ENCODE peak calls at places on chromosomes 11 and 22, in eight cellular contexts. A is PC-3, N is A549, L is prostate gland, Y is PC-9, T is ovary, E is fibroblast of lung, P is colonic mucosa. D is an unnamed sample.

GRCh38 chr11:106482920-106483761 is 405.7 kb downstream of the AASDHPPT start:
- DNase-seq in E (peak; percentile 89), P (no peak), N (no peak), A (peak; percentile 89), T (no peak), L (no peak), Y (no peak), D (peak; percentile 76)

GRCh38 chr22:37501176-37501609 is 15.0 kb upstream of the MFNG start:
- DNase-seq in Y (no peak), A (no peak), E (no peak), L (no peak), N (peak; percentile 60), T (peak; percentile 51), P (peak; percentile 53), D (no peak)

GRCh38 chr11:63939351-63939920 is 634 bp downstream of the NAA40 start:
- DNase-seq in Y (no peak), P (peak; percentile 46), A (peak; percentile 37), T (no peak), L (no peak), N (no peak), E (peak; percentile 25), D (no peak)

GRCh38 chr11:1207451-1208360 is 15.2 kb upstream of the MUC5B start:
- DNase-seq in P (peak; percentile 16), T (no peak), N (no peak), Y (no peak), L (no peak), E (no peak), A (no peak), D (no peak)

GRCh38 chr11:81394324-81394723 is 1339.3 kb downstream of the FAM181B start:
- DNase-seq in E (no peak), A (no peak), L (no peak), N (no peak), P (no peak), Y (no peak), T (no peak), D (no peak)

GRCh38 chr11:11476971-11477645 is 124.1 kb upstream of the CSNK2A3 start:
- DNase-seq in P (no peak), N (no peak), L (no peak), E (no peak), Y (no peak), T (no peak), A (no peak), D (no peak)

GRCh38 chr11:16825091-16825490 is 86.6 kb downstream of the C11orf58 start:
- DNase-seq in Y (no peak), P (no peak), L (no peak), N (no peak), E (no peak), T (no peak), A (no peak), D (no peak)

GRCh38 chr22:24803064-24803542 is 2.9 kb upstream of the SGSM1 start:
- DNase-seq in P (peak; percentile 83), N (peak; percentile 53), T (peak; percentile 53), Y (peak; percentile 35), L (no peak), A (peak; percentile 67), E (peak; percentile 29), D (no peak)

GRCh38 chr22:33350961-33351360 is 292.8 kb upstream of the SYN3 start:
- DNase-seq in Y (no peak), E (no peak), A (no peak), L (no peak), N (no peak), P (no peak), T (no peak), D (no peak)

GRCh38 chr11:125398475-125398874 is 97.6 kb downstream of the FEZ1 start:
- DNase-seq in Y (no peak), E (no peak), L (no peak), N (no peak), A (no peak), T (no peak), P (no peak), D (no peak)

GRCh38 chr11:13261600-13262061 is 16.0 kb upstream of the BMAL1 start:
- DNase-seq in P (no peak), Y (no peak), N (peak; percentile 84), E (peak; percentile 80), L (no peak), T (no peak), A (peak; percentile 92), D (no peak)

GRCh38 chr11:128892866-128893565 is 1.9 kb downstream of the KCNJ5 start:
- DNase-seq in Y (no peak), P (no peak), N (no peak), E (no peak), A (no peak), L (no peak), T (no peak), D (no peak)

GRCh38 chr22:42747701-42748513 is 27.2 kb upstream of the A4GALT start:
- DNase-seq in N (no peak), P (no peak), T (no peak), A (no peak), L (no peak), E (peak; percentile 77), Y (no peak), D (no peak)

GRCh38 chr22:39296981-39297489 is 22.4 kb downstream of the RPL3 start:
- DNase-seq in Y (peak; percentile 42), L (no peak), P (no peak), N (no peak), E (no peak), T (no peak), A (no peak), D (no peak)

GRCh38 chr11:34180045-34180813 is 74.8 kb downstream of the NAT10 start:
- DNase-seq in L (no peak), A (no peak), Y (no peak), P (no peak), T (no peak), N (no peak), E (no peak), D (no peak)

GRCh38 chr11:62336949-62337681 is at the start of gene ASRGL1:
- DNase-seq in P (peak; percentile 92), Y (peak; percentile 82), L (peak; percentile 80), N (peak; percentile 87), E (peak; percentile 45), A (peak; percentile 86), T (peak; percentile 83), D (peak; percentile 84)

GRCh38 chr22:40107244-40107643 is 70.5 kb upstream of the TNRC6B start:
- DNase-seq in Y (no peak), P (no peak), E (peak; percentile 12), L (no peak), T (no peak), N (no peak), A (no peak), D (no peak)

GRCh38 chr11:113596658-113597057 is 109.5 kb downstream of the TMPRSS5 start:
- DNase-seq in L (no peak), T (no peak), A (no peak), E (no peak), Y (no peak), P (no peak), N (no peak), D (no peak)

GRCh38 chr11:103228807-103229206 is 119.6 kb downstream of the DYNC2H1 start:
- DNase-seq in P (no peak), Y (no peak), T (no peak), E (no peak), N (no peak), L (no peak), A (no peak), D (no peak)

DNA sequence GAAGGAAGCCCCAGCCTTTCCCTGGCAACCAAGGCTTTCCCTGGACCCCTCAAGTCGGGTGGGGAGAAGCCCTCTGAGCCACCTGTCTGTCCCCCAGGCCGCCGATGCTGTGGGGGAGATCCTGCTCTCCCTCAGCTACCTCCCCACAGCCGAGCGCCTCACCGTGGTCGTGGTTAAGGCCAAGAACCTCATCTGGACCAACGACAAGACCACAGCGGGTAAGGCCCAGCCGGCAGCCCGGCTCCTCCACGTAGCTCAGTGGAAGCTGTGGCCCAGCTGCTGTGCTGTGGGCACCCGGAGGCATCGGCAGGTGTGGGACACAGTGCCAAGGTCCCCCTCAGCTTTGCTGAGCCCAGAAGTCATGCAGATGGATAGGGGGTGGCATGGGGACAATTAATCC is 12.2 kb upstream of the RHOD start:
- DNase-seq in P (no peak), A (no peak), Y (no peak), E (no peak), T (no peak), N (no peak), L (no peak), D (no peak)
- H3K27ac ChIP-seq in P (no peak overlapping the region), A (no peak overlapping the region), Y (no peak overlapping the region), E (no peak overlapping the region), T (no peak overlapping the region), N (peak overlapping the region; percentile 71), L (no peak overlapping the region), D (peak overlapping the region; percentile 73)

GRCh38 chr11:86210898-86211297 is 33.7 kb upstream of the EED start:
- DNase-seq in E (no peak), P (no peak), Y (no peak), N (no peak), A (no peak), T (no peak), L (no peak), D (no peak)

GRCh38 chr11:86212212-86212611 is 32.3 kb upstream of the EED start:
- DNase-seq in P (no peak), L (no peak), N (no peak), Y (no peak), E (no peak), T (no peak), A (no peak), D (no peak)

GRCh38 chr11:86211619-86212018 is 32.9 kb upstream of the EED start:
- DNase-seq in L (no peak), Y (no peak), N (no peak), E (no peak), A (no peak), P (no peak), T (no peak), D (no peak)

GRCh38 chr11:86218125-86219081 is 26.1 kb upstream of the EED start:
- DNase-seq in N (peak; percentile 77), Y (peak; percentile 46), L (peak; percentile 46), T (peak; percentile 78), P (peak; percentile 83), E (peak; percentile 81), A (peak; percentile 80), D (peak; percentile 27)

DNA sequence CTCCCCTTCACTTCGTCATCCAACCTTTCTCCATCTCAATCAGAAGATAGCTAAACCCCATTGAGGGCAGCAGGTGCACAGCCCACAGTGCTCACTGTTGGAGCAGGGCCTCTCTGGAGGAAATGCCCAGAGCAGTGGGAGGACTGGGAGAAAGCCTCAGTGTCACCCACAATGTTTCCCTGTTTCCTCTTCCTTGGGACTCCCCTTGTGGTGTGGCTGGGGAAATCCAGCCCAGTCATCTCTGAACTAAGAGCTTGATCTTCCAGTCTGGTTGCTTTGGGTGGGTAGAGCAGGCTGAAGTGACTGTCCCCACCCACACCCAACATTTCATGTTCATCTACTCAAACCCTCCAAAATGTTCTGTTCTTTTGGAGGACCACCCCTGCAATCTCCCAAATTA is 29.8 kb upstream of the EED start:
- DNase-seq in P (no peak), N (no peak), A (peak; percentile 21), E (no peak), T (no peak), Y (peak; percentile 5), L (no peak), D (no peak)
- H3K27ac ChIP-seq in P (no peak overlapping the region), N (no peak overlapping the region), A (no peak overlapping the region), E (no peak overlapping the region), T (no peak overlapping the region), Y (no peak overlapping the region), L (no peak overlapping the region), D (no peak overlapping the region)

GRCh38 chr11:122215244-122215992 is 99.4 kb upstream of the BLID start:
- DNase-seq in A (peak; percentile 80), P (peak; percentile 57), E (peak; percentile 98), T (peak; percentile 75), Y (peak; percentile 59), N (peak; percentile 47), L (peak; percentile 40), D (peak; percentile 73)
- H3K27ac ChIP-seq in A (no peak overlapping the region), P (no peak overlapping the region), E (peak overlapping the region; percentile 74), T (no peak overlapping the region), Y (no peak overlapping the region), N (peak overlapping the region; percentile 78), L (no peak overlapping the region), D (peak overlapping the region; percentile 69)

GRCh38 chr22:31637938-31638618 is 23.9 kb downstream of the PISD start:
- DNase-seq in A (no peak), E (no peak), N (no peak), L (no peak), Y (peak; percentile 34), P (no peak), T (no peak), D (peak; percentile 16)
- H3K27ac ChIP-seq in A (no peak overlapping the region), E (peak overlapping the region; percentile 17), N (no peak overlapping the region), L (no peak overlapping the region), Y (no peak overlapping the region), P (peak overlapping the region; percentile 37), T (peak overlapping the region; percentile 12), D (peak overlapping the region; percentile 77)